ENCODE peak calls at places on chromosomes 12 and 14, in five cellular contexts. One of them, this sample, is unnamed.

GRCh38 chr14:92973798-92974372 is 50.9 kb downstream of the CHGA start:
- DNase-seq in Peyer's patch: no peak
- DNase-seq in hepatocyte: peak; percentile 49
- DNase-seq in effector memory CD4-positive, alpha-beta T cell: no peak
- DNase-seq in GM23338: no peak
- DNase-seq in this sample: no peak

GRCh38 chr14:23571701-23572523 is 4.3 kb upstream of the AP1G2 start:
- DNase-seq in Peyer's patch: no peak
- DNase-seq in hepatocyte: peak; percentile 4
- DNase-seq in effector memory CD4-positive, alpha-beta T cell: no peak
- DNase-seq in GM23338: no peak
- DNase-seq in this sample: no peak

GRCh38 chr14:34911209-34912150 is 36.3 kb upstream of the BAZ1A start:
- DNase-seq in Peyer's patch: no peak
- DNase-seq in hepatocyte: no peak
- DNase-seq in effector memory CD4-positive, alpha-beta T cell: no peak
- DNase-seq in GM23338: no peak
- DNase-seq in this sample: no peak

GRCh38 chr12:21823581-21823980 is 49.1 kb upstream of the KCNJ8 start:
- DNase-seq in Peyer's patch: no peak
- DNase-seq in hepatocyte: no peak
- DNase-seq in effector memory CD4-positive, alpha-beta T cell: no peak
- DNase-seq in GM23338: peak; percentile 18
- DNase-seq in this sample: no peak

GRCh38 chr14:75258079-75258802 is 20.4 kb upstream of the FOS start:
- DNase-seq in Peyer's patch: no peak
- DNase-seq in hepatocyte: peak; percentile 59
- DNase-seq in effector memory CD4-positive, alpha-beta T cell: no peak
- DNase-seq in GM23338: no peak
- DNase-seq in this sample: no peak

GRCh38 chr14:25037032-25037431 is 12.9 kb downstream of the STXBP6 start:
- DNase-seq in Peyer's patch: no peak
- DNase-seq in hepatocyte: no peak
- DNase-seq in effector memory CD4-positive, alpha-beta T cell: no peak
- DNase-seq in GM23338: no peak
- DNase-seq in this sample: no peak

GRCh38 chr12:124488520-124488919 is 78.9 kb downstream of the NCOR2 start:
- DNase-seq in Peyer's patch: no peak
- DNase-seq in hepatocyte: no peak
- DNase-seq in effector memory CD4-positive, alpha-beta T cell: no peak
- DNase-seq in GM23338: no peak
- DNase-seq in this sample: no peak

GRCh38 chr12:85489194-85489593 is 209.2 kb downstream of the ALX1 start:
- DNase-seq in Peyer's patch: no peak
- DNase-seq in hepatocyte: no peak
- DNase-seq in effector memory CD4-positive, alpha-beta T cell: no peak
- DNase-seq in GM23338: no peak
- DNase-seq in this sample: no peak

GRCh38 chr14:103228076-103228806 is 105.0 kb downstream of the TNFAIP2 start:
- DNase-seq in Peyer's patch: no peak
- DNase-seq in hepatocyte: no peak
- DNase-seq in effector memory CD4-positive, alpha-beta T cell: no peak
- DNase-seq in GM23338: no peak
- DNase-seq in this sample: no peak

GRCh38 chr12:98893601-98894411 is 248.7 kb downstream of the APAF1 start:
- DNase-seq in Peyer's patch: no peak
- DNase-seq in hepatocyte: no peak
- DNase-seq in effector memory CD4-positive, alpha-beta T cell: no peak
- DNase-seq in GM23338: peak; percentile 55
- DNase-seq in this sample: no peak

GRCh38 chr12:4153343-4153892 is 120.1 kb upstream of the CCND2 start:
- DNase-seq in Peyer's patch: peak; percentile 63
- DNase-seq in hepatocyte: no peak
- DNase-seq in effector memory CD4-positive, alpha-beta T cell: peak; percentile 26
- DNase-seq in GM23338: no peak
- DNase-seq in this sample: peak; percentile 40

GRCh38 chr12:7588703-7589329 is 76.9 kb downstream of the APOBEC1 start:
- DNase-seq in Peyer's patch: peak; percentile 17
- DNase-seq in hepatocyte: peak; percentile 65
- DNase-seq in effector memory CD4-positive, alpha-beta T cell: no peak
- DNase-seq in GM23338: peak; percentile 77
- DNase-seq in this sample: peak; percentile 41

GRCh38 chr14:65813760-65814387 is 401.3 kb downstream of the FUT8 start:
- DNase-seq in Peyer's patch: no peak
- DNase-seq in hepatocyte: no peak
- DNase-seq in effector memory CD4-positive, alpha-beta T cell: no peak
- DNase-seq in GM23338: peak; percentile 78
- DNase-seq in this sample: no peak

GRCh38 chr14:99258341-99258781 is 13.6 kb downstream of the BCL11B start:
- DNase-seq in Peyer's patch: no peak
- DNase-seq in hepatocyte: no peak
- DNase-seq in effector memory CD4-positive, alpha-beta T cell: no peak
- DNase-seq in GM23338: peak; percentile 72
- DNase-seq in this sample: peak; percentile 11

GRCh38 chr14:89890589-89890988 is 63.9 kb downstream of the EFCAB11 start:
- DNase-seq in Peyer's patch: no peak
- DNase-seq in hepatocyte: no peak
- DNase-seq in effector memory CD4-positive, alpha-beta T cell: no peak
- DNase-seq in GM23338: no peak
- DNase-seq in this sample: no peak

GRCh38 chr14:80565001-80565400 is 353.7 kb upstream of the DIO2 start:
- DNase-seq in Peyer's patch: no peak
- DNase-seq in hepatocyte: no peak
- DNase-seq in effector memory CD4-positive, alpha-beta T cell: no peak
- DNase-seq in GM23338: no peak
- DNase-seq in this sample: no peak

GRCh38 chr14:99754141-99755067 is 38.8 kb upstream of the EML1 start:
- DNase-seq in Peyer's patch: no peak
- DNase-seq in hepatocyte: no peak
- DNase-seq in effector memory CD4-positive, alpha-beta T cell: no peak
- DNase-seq in GM23338: no peak
- DNase-seq in this sample: no peak

GRCh38 chr14:53010193-53010592 is 59.3 kb upstream of the FERMT2 start:
- DNase-seq in Peyer's patch: no peak
- DNase-seq in hepatocyte: no peak
- DNase-seq in effector memory CD4-positive, alpha-beta T cell: no peak
- DNase-seq in GM23338: no peak
- DNase-seq in this sample: no peak
- H3K27ac ChIP-seq in Peyer's patch: no peak overlapping the region
- H3K27ac ChIP-seq in hepatocyte: peak overlapping the region; percentile 81
- H3K27ac ChIP-seq in effector memory CD4-positive, alpha-beta T cell: no peak overlapping the region
- H3K27ac ChIP-seq in GM23338: no peak overlapping the region
- H3K27ac ChIP-seq in this sample: no peak overlapping the region

GRCh38 chr12:18753481-18754117 is 15.7 kb downstream of the CAPZA3 start:
- DNase-seq in Peyer's patch: no peak
- DNase-seq in hepatocyte: peak; percentile 7
- DNase-seq in effector memory CD4-positive, alpha-beta T cell: no peak
- DNase-seq in GM23338: peak; percentile 33
- DNase-seq in this sample: no peak
- H3K4me1 ChIP-seq in Peyer's patch: no peaks in the 10 kb centered on the region
- H3K4me1 ChIP-seq in hepatocyte: peaks cover 8% of the 10 kb centered on the region
- H3K4me1 ChIP-seq in effector memory CD4-positive, alpha-beta T cell: no peaks in the 10 kb centered on the region
- H3K4me1 ChIP-seq in GM23338: peaks cover 23% of the 10 kb centered on the region
- H3K4me1 ChIP-seq in this sample: no peaks in the 10 kb centered on the region

GRCh38 chr12:13007496-13008233 is 7.6 kb upstream of the HEBP1 start:
- DNase-seq in Peyer's patch: no peak
- DNase-seq in hepatocyte: no peak
- DNase-seq in effector memory CD4-positive, alpha-beta T cell: no peak
- DNase-seq in GM23338: no peak
- DNase-seq in this sample: no peak

GRCh38 chr12:13011098-13011497 is 11.0 kb upstream of the HEBP1 start:
- DNase-seq in Peyer's patch: no peak
- DNase-seq in hepatocyte: no peak
- DNase-seq in effector memory CD4-positive, alpha-beta T cell: no peak
- DNase-seq in GM23338: no peak
- DNase-seq in this sample: no peak

GRCh38 chr12:13004986-13005385 is 4.9 kb upstream of the HEBP1 start:
- DNase-seq in Peyer's patch: no peak
- DNase-seq in hepatocyte: no peak
- DNase-seq in effector memory CD4-positive, alpha-beta T cell: no peak
- DNase-seq in GM23338: no peak
- DNase-seq in this sample: no peak

GRCh38 chr12:13005649-13006048 is 5.6 kb upstream of the HEBP1 start:
- DNase-seq in Peyer's patch: no peak
- DNase-seq in hepatocyte: no peak
- DNase-seq in effector memory CD4-positive, alpha-beta T cell: no peak
- DNase-seq in GM23338: peak; percentile 36
- DNase-seq in this sample: no peak

DNA sequence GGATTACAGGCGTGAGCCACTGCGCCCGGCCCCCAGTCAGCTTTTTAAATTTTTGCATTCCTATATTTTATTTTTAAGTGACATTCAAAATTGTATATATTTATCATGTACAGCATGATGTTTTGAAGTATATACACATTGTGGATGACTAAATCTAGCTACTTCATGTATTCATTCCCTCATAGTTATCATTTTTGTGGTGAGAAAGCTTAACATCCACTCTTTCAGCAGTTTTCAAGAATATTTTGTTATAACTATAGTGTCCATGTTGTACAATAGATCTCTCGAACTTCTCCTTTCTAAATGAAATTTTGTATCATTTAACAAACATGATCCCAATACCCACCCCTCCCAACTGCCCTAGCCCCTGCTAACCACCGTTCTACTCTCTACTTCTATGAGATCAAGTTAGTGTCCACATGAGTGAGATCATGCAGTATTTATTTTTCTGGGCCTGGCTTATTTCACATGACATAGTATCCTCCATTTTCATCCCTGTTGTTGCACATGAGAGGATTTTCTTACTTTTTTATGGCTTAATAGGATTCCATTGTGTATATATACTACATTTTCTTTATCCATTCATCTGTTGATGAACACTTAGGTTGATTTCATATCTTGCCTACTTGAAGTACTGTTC is 8.8 kb upstream of the HEBP1 start:
- DNase-seq in Peyer's patch: no peak
- DNase-seq in hepatocyte: no peak
- DNase-seq in effector memory CD4-positive, alpha-beta T cell: no peak
- DNase-seq in GM23338: no peak
- DNase-seq in this sample: no peak
- H3K27ac ChIP-seq in Peyer's patch: no peak overlapping the region
- H3K27ac ChIP-seq in hepatocyte: no peak overlapping the region
- H3K27ac ChIP-seq in effector memory CD4-positive, alpha-beta T cell: no peak overlapping the region
- H3K27ac ChIP-seq in GM23338: no peak overlapping the region
- H3K27ac ChIP-seq in this sample: no peak overlapping the region

GRCh38 chr12:52059582-52060497 is 8.6 kb downstream of the NR4A1 start:
- DNase-seq in Peyer's patch: no peak
- DNase-seq in hepatocyte: peak; percentile 52
- DNase-seq in effector memory CD4-positive, alpha-beta T cell: no peak
- DNase-seq in GM23338: no peak
- DNase-seq in this sample: no peak
- H3K4me1 ChIP-seq in Peyer's patch: no peaks in the 10 kb centered on the region
- H3K4me1 ChIP-seq in hepatocyte: no peaks in the 10 kb centered on the region
- H3K4me1 ChIP-seq in effector memory CD4-positive, alpha-beta T cell: no peaks in the 10 kb centered on the region
- H3K4me1 ChIP-seq in GM23338: no peaks in the 10 kb centered on the region
- H3K4me1 ChIP-seq in this sample: no peaks in the 10 kb centered on the region